ENCODE peak calls at places on chromosomes 4 and X, in seven cellular contexts. M is GM23338, W is A549, G is MM.1S, J is endothelial cell of umbilical vein, D is H9, A is neural progenitor cell. P is an unnamed sample.

GRCh38 chrX:104329731-104330130 is 75.0 kb upstream of the ESX1 start:
- DNase-seq in M (no peak), W (no peak), G (no peak), J (no peak), D (no peak), A (no peak), P (no peak)

GRCh38 chr4:127400736-127401346 is 231.9 kb upstream of the INTU start:
- DNase-seq in M (peak; percentile 83), W (peak; percentile 66), G (peak; percentile 67), J (peak; percentile 68), D (peak; percentile 73), A (peak; percentile 70), P (peak; percentile 65)

GRCh38 chrX:31130457-31131215 is 58.8 kb upstream of the FTHL17 start:
- DNase-seq in M (no peak), W (no peak), G (no peak), J (no peak), D (no peak), A (no peak), P (no peak)

GRCh38 chr4:155383541-155383940 is 6.8 kb upstream of the MAP9 start:
- DNase-seq in M (no peak), W (peak; percentile 6), G (no peak), J (no peak), D (no peak), A (no peak), P (no peak)

GRCh38 chrX:153905481-153906095 is 1.1 kb downstream of the AVPR2 start:
- DNase-seq in M (no peak), W (no peak), G (no peak), J (no peak), D (no peak), A (no peak), P (no peak)

GRCh38 chr4:68606240-68606639 is 30.1 kb upstream of the UGT2B17 start:
- DNase-seq in M (no peak), W (no peak), G (no peak), J (no peak), D (no peak), A (no peak), P (no peak)

GRCh38 chr4:118743867-118744266 is 58.7 kb downstream of the METTL14 start:
- DNase-seq in M (no peak), W (no peak), G (no peak), J (no peak), D (no peak), A (no peak), P (no peak)

GRCh38 chrX:124605518-124605917 is 259.2 kb downstream of the SH2D1A start:
- DNase-seq in M (no peak), W (no peak), G (no peak), J (no peak), D (no peak), A (no peak), P (no peak)

GRCh38 chr4:30716158-30716557 is 4.0 kb upstream of the PCDH7 start:
- DNase-seq in M (peak; percentile 69), W (peak; percentile 14), G (peak; percentile 57), J (peak; percentile 63), D (no peak), A (peak; percentile 48), P (no peak)

GRCh38 chr4:171433674-171434073 is 379.5 kb upstream of the GALNTL6 start:
- DNase-seq in M (no peak), W (no peak), G (no peak), J (no peak), D (no peak), A (no peak), P (no peak)

GRCh38 chr4:171432536-171432935 is 380.7 kb upstream of the GALNTL6 start:
- DNase-seq in M (no peak), W (no peak), G (no peak), J (no peak), D (no peak), A (no peak), P (no peak)

GRCh38 chr4:171430495-171430894 is 382.7 kb upstream of the GALNTL6 start:
- DNase-seq in M (no peak), W (no peak), G (no peak), J (no peak), D (no peak), A (no peak), P (no peak)
- TF ChIP-seq CTCF in M (no peak), W (no peak), G (no peak), J (no peak), D (no peak), A (no peak), P (no peak)

GRCh38 chrX:112636288-112636687 is 43.5 kb downstream of the LHFPL1 start:
- DNase-seq in M (no peak), W (no peak), G (no peak), J (no peak), D (no peak), A (no peak), P (no peak)
- H3K27ac ChIP-seq in M (no peak overlapping the region), W (no peak overlapping the region), G (no peak overlapping the region), J (no peak overlapping the region), D (no peak overlapping the region), A (no peak overlapping the region), P (no peak overlapping the region)

DNA sequence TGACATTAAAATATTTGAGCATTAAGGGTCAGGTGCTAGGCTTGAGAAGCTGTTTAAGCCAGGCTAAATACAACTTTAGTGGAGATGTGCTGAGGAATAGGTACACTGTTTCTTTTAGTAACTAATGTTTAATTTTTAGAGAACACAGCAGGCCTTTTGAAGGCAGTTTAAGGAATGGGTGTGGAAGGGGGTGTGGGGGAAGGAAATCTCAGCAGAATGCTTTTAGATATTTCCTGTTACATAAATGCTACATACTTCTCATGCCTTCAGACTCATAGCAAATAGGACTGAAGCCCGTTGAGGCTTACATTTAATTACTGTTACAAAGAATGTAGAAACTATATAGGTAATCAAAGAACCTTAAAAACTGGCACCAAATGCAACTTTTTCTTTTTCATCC is 66.3 kb downstream of the WWC2 start:
- DNase-seq in M (no peak), W (no peak), G (no peak), J (no peak), D (no peak), A (no peak), P (no peak)
- H3K4me2 ChIP-seq in M (peak overlapping the region; percentile 41), W (peak overlapping the region; percentile 63), G (no peak overlapping the region), J (peak overlapping the region; percentile 30), D (no peak overlapping the region), A (no peak overlapping the region), P (no peak overlapping the region)

GRCh38 chrX:12953420-12953819 is 21.5 kb upstream of the TMSB4X start:
- DNase-seq in M (no peak), W (no peak), G (no peak), J (no peak), D (no peak), A (no peak), P (no peak)

GRCh38 chrX:12951590-12951965 is 23.3 kb upstream of the TMSB4X start:
- DNase-seq in M (no peak), W (no peak), G (no peak), J (no peak), D (no peak), A (no peak), P (peak; percentile 24)

GRCh38 chrX:12949927-12950656 is 24.8 kb upstream of the TMSB4X start:
- DNase-seq in M (no peak), W (no peak), G (peak; percentile 63), J (peak; percentile 85), D (no peak), A (no peak), P (peak; percentile 82)

GRCh38 chrX:12949205-12949926 is 25.5 kb upstream of the TMSB4X start:
- DNase-seq in M (no peak), W (no peak), G (no peak), J (no peak), D (no peak), A (no peak), P (no peak)

DNA sequence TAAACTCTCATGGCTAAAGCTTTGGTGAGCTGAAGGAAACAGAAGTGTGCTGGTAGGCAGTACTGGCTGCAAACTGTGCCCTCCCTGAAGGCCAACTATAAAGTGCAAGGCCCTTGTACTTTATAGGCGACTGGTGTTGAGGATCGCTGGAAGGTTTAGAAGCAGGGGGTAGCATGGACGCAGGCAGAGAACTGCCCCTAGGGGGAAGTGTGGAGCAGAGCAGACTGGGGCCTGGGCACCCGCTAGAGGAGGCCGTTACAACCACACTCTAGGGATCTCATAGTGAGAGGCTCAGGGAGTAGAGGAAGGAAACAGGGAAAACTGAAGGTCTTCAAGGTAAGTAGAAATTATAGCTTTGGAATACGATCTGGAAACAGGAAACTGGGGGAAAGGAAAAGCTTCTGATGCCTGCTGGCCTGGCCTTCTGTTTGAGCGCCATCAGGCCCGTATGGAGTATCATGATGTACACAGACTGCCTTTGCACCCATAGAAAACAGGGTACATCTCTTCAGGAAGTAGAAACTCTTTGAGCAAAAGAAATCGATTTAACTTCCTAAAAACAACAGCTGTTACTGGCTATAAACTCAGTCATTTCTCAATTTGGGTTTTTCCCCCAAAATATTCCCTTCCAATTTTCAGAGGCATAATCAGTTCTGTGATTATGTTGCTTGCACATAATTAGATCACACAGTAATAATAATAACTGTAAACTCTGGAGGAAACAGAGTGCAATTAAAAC is 23.9 kb upstream of the TMSB4X start:
- DNase-seq in M (peak; percentile 65), W (peak; percentile 76), G (no peak), J (no peak), D (peak; percentile 83), A (peak; percentile 74), P (peak; percentile 81)
- TF ChIP-seq CTCF in M (peak; percentile 61), W (peak; percentile 56), G (peak; percentile 35), J (peak; percentile 29), D (peak; percentile 75), A (peak; percentile 76), P (peak; percentile 79)

DNA sequence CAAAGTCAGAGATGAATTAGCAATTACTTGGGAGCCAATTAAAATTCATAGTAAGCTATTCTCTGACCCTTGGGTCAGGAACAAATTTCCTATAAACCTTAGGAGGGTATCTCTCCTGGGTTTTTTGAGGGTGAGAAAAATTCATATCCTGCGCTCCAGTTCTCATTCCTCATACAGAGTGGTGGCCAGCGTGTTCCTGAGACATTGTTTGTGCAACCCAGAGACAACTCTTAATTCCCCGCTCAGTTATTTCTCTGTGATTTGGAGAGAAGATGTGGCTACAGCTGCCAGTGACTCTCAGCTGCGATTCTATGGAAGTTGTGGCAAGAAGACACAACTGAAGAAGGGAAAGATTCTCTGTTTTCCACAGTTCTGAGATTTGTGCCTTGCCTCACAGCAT is 37.9 kb upstream of the CBR4 start:
- DNase-seq in M (no peak), W (no peak), G (no peak), J (no peak), D (no peak), A (no peak), P (no peak)
- H3K27ac ChIP-seq in M (no peak overlapping the region), W (no peak overlapping the region), G (no peak overlapping the region), J (no peak overlapping the region), D (no peak overlapping the region), A (no peak overlapping the region), P (no peak overlapping the region)

P was measured in DND-41.